ENCODE peak calls at places on chromosomes 5 and 9, in six cellular contexts. D, X, E, O, U and I are unnamed samples.

GRCh38 chr5:9617739-9618504 is 12.2 kb downstream of the TAS2R1 start:
- DNase-seq in E (no peak), D (no peak), O (no peak), U (no peak), X (no peak), I (no peak)

GRCh38 chr5:59793000-59793399 is 100.5 kb downstream of the PDE4D start:
- DNase-seq in O (peak), X (no peak), E (peak), D (no peak), U (no peak), I (peak)

GRCh38 chr9:31542384-31543055 is 841.9 kb upstream of the ACO1 start:
- DNase-seq in E (no peak), D (no peak), X (no peak), U (no peak), O (peak), I (peak)

GRCh38 chr9:119963798-119964372 is 594.6 kb upstream of the BRINP1 start:
- DNase-seq in U (no peak), D (peak), E (peak), X (no peak), O (no peak), I (peak)

GRCh38 chr5:139650031-139650688 is 2.0 kb downstream of the CXXC5 start:
- DNase-seq in D (peak), X (peak), U (peak), O (no peak), E (no peak), I (no peak)

GRCh38 chr9:114078021-114078780 is at the start of gene AMBP:
- DNase-seq in E (no peak), X (no peak), O (no peak), U (no peak), D (peak), I (no peak)

GRCh38 chr5:90477073-90477472 is 2.4 kb downstream of the POLR3G start:
- DNase-seq in O (no peak), U (no peak), X (no peak), D (no peak), E (no peak), I (no peak)

GRCh38 chr9:136614372-136614922 is 48.3 kb upstream of the EGFL7 start:
- DNase-seq in O (no peak), E (peak), D (no peak), X (peak), U (peak), I (no peak)

GRCh38 chr5:109412981-109413402 is 3.2 kb upstream of the PJA2 start:
- DNase-seq in D (no peak), U (no peak), X (no peak), O (no peak), E (no peak), I (no peak)

DNA sequence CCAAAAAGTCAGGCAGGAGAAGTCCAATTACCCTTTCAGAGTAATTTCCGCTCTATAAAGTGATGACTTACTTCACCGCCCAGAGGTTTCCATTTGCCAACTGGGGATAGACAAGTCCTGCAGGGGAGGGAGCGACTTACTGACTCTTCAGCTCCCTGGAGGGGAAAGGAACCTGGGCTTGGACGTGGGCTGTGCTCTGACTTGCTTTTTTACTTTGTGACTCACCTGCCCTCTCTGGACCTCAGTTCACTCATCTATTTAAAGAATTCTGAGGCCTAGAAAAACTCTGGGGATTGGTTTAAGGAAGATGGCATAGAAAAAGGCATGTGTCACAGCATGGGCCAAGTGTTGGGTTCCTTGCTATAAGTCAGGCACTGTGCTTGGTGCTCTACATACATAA is 180.4 kb upstream of the TRIM32 start:
- DNase-seq in E (no peak), X (no peak), U (no peak), D (no peak), O (no peak), I (no peak)
- TF ChIP-seq CTCF in E (no peak), X (no peak), U (no peak), D (no peak), O (no peak), I (no peak)

GRCh38 chr5:125552486-125552885 is 806.0 kb upstream of the ZNF608 start:
- DNase-seq in U (no peak), X (no peak), E (no peak), O (no peak), D (no peak), I (no peak)
- H3K27ac ChIP-seq in U (no peak), X (no peak), E (no peak), O (no peak), D (no peak), I (no peak)

DNA sequence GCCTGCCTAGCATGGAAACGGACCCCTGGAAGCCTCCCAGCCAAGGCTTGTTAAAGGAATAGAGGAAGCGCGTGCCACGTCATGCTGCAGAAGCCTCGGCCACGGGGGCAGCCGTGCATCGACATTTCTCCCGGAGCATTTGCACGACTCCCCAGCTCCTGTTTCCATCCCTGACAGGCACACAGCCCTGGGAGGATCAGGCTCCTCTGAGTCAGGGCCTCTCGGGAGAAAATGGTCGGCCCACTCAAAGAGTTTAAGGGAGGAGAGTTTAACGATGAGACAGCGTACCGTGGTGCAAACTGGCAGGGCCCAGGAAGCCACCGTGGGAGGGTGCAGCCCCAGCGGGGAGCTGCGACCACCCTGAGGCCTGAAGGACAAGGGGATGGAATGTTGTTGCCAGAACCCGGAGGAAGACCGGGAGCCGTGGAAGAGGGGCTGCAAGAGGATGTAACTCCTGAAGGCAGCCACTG is 213.6 kb downstream of the PAX5 start:
- DNase-seq in X (no peak), U (no peak), D (no peak), E (no peak), O (no peak), I (no peak)
- TF ChIP-seq CTCF in X (no peak), U (no peak), D (no peak), E (no peak), O (no peak), I (no peak)

DNA sequence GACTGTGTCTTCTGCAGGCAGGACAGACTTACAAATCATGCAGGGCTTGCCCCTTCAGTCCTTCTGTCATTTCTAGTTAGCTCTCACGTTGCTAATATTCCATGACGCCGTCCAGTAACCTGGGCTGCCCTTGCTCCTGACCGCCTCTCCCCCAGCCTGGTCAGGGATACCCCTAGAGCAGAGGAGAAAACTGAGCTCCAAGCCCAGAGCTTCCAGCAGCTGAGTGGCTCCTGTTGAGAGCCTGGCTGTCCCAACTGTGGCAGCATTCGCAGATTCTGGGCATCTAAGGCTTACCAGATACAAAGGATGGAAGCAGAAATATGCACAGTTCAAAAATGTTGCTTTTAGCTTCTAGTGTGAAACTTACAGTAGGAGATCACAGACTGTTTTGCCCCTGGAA is 185.2 kb downstream of the CD180 start:
- DNase-seq in O (no peak), D (no peak), E (no peak), U (no peak), X (no peak), I (no peak)
- H3K27ac ChIP-seq in O (peak), D (peak), E (peak), U (peak), X (no peak), I (peak)

DNA sequence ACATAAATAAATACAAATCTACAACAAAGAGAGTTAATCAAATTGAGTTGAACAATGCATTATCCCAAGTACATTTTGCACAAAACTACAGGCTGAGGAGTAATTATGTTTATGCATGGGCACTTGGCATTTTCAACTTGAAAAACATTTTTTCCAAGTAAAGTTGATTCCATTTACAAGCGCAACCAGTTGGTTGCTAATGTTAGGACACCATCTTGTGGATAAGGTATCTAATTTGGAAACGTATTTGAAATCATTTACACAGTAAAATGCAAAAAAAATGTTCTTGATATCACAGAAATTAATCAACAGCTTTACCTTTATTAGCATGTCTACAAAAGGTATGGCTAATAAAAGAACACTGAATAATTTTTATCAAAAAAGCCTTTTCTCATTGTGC is 18.8 kb downstream of the FTMT start:
- DNase-seq in X (no peak), D (no peak), O (no peak), E (no peak), U (no peak), I (peak)
- TF ChIP-seq CTCF in X (no peak), D (peak), O (no peak), E (no peak), U (peak), I (peak)

GRCh38 chr9:32705059-32705458 is 69.6 kb upstream of the TAF1L start:
- DNase-seq in U (no peak), O (no peak), E (no peak), X (no peak), D (no peak), I (peak)

GRCh38 chr9:32701321-32702022 is 66.0 kb upstream of the TAF1L start:
- DNase-seq in O (no peak), D (no peak), X (no peak), U (no peak), E (no peak), I (peak)

GRCh38 chr9:32706004-32706749 is 70.7 kb upstream of the TAF1L start:
- DNase-seq in D (no peak), X (no peak), U (no peak), O (no peak), E (no peak), I (no peak)

GRCh38 chr9:32703635-32704034 is 68.2 kb upstream of the TAF1L start:
- DNase-seq in D (no peak), U (no peak), O (no peak), X (no peak), E (no peak), I (no peak)

GRCh38 chr9:32704343-32704742 is 68.9 kb upstream of the TAF1L start:
- DNase-seq in E (no peak), D (no peak), U (no peak), O (no peak), X (no peak), I (no peak)
- H3K27ac ChIP-seq in E (no peak), D (no peak), U (no peak), O (no peak), X (no peak), I (no peak)

GRCh38 chr5:95403996-95404395 is 12.8 kb downstream of the FAM81B start:
- DNase-seq in O (no peak), D (no peak), U (no peak), E (no peak), X (no peak), I (no peak)
- TF ChIP-seq CTCF in O (no peak), D (no peak), U (no peak), E (no peak), X (no peak), I (no peak)

GRCh38 chr5:14035859-14036440 is 91.5 kb upstream of the DNAH5 start:
- DNase-seq in U (peak), X (no peak), O (no peak), D (no peak), E (peak), I (peak)

GRCh38 chr5:14032944-14033343 is 88.5 kb upstream of the DNAH5 start:
- DNase-seq in E (no peak), X (no peak), U (no peak), O (no peak), D (no peak), I (peak)

GRCh38 chr5:14036514-14036913 is 92.0 kb upstream of the DNAH5 start:
- DNase-seq in X (no peak), O (no peak), U (no peak), D (no peak), E (no peak), I (peak)

GRCh38 chr5:14036947-14037346 is 92.5 kb upstream of the DNAH5 start:
- DNase-seq in D (no peak), X (no peak), E (no peak), O (no peak), U (no peak), I (no peak)

DNA sequence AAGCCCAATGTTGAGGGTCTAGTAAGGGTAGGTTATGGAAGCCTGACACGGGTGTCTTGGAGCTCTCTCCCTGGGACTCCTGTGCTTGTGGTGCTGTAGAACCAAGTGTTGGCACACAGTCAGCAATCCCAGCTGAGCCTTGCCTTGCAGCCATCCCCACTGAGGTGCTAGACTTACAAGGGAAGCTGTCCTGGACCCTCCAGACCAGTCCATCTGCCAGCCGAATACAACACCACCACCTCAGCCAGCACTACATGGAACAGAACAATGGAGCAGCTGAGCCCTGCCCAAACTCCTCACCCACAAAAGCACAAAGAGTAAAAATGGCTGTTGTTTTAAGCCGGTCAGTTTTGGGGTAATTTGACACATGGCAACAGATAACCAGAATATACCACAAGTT is 90.5 kb upstream of the DNAH5 start:
- DNase-seq in D (no peak), O (no peak), U (no peak), X (no peak), E (no peak), I (no peak)
- H3K27ac ChIP-seq in D (peak), O (no peak), U (no peak), X (peak), E (peak), I (peak)

DNA sequence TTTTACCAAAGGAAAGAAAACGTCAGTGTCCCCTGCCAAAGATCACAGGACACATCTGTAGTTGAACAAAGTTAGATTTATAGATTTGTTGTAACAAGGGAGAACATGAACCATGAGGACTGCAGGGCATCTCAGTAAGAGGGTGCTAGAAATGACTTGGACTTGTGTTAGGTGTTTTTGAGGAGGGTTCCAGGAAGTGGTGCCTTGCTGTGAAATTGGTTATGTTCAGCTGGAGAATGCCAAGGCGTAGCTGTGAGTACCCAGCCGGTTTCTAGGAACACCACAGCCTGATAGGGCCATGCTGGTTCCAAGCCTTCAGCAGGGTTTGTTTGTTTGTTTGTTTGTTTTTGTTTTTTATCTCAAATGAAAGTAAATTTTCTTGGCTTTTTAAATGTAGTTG is 5.3 kb downstream of the SPEF2 start:
- DNase-seq in O (no peak), U (no peak), D (no peak), E (no peak), X (no peak), I (no peak)
- TF ChIP-seq CTCF in O (no peak), U (no peak), D (no peak), E (no peak), X (no peak), I (no peak)